ENCODE peak calls at places on chromosomes 2 and 18, in nine cellular contexts. One of them, this sample, is unnamed.

GRCh38 chr2:150391779-150392178 is 95.7 kb downstream of the RND3 start:
- DNase-seq in heart right ventricle: no peak
- DNase-seq in PC-3: no peak
- DNase-seq in brain microvascular endothelial cell: no peak
- DNase-seq in tibial nerve: no peak
- DNase-seq in gastrocnemius medialis: no peak
- DNase-seq in HCT116: no peak
- DNase-seq in activated CD8-positive, alpha-beta T cell treated with anti-CD3 and anti-CD28 coated beads for 36 hours: no peak
- DNase-seq in A549: no peak
- DNase-seq in this sample: no peak

GRCh38 chr2:152415231-152415642 is 80.3 kb downstream of the FMNL2 start:
- DNase-seq in heart right ventricle: no peak
- DNase-seq in PC-3: peak
- DNase-seq in brain microvascular endothelial cell: no peak
- DNase-seq in tibial nerve: no peak
- DNase-seq in gastrocnemius medialis: no peak
- DNase-seq in HCT116: peak
- DNase-seq in activated CD8-positive, alpha-beta T cell treated with anti-CD3 and anti-CD28 coated beads for 36 hours: peak
- DNase-seq in A549: no peak
- DNase-seq in this sample: no peak

GRCh38 chr18:54515149-54515548 is 75.9 kb upstream of the DYNAP start:
- DNase-seq in heart right ventricle: no peak
- DNase-seq in PC-3: no peak
- DNase-seq in brain microvascular endothelial cell: no peak
- DNase-seq in tibial nerve: no peak
- DNase-seq in gastrocnemius medialis: no peak
- DNase-seq in HCT116: no peak
- DNase-seq in activated CD8-positive, alpha-beta T cell treated with anti-CD3 and anti-CD28 coated beads for 36 hours: no peak
- DNase-seq in A549: no peak
- DNase-seq in this sample: no peak

GRCh38 chr18:5542393-5543035 is 1.3 kb downstream of the EPB41L3 start:
- DNase-seq in heart right ventricle: peak
- DNase-seq in PC-3: no peak
- DNase-seq in brain microvascular endothelial cell: no peak
- DNase-seq in tibial nerve: no peak
- DNase-seq in gastrocnemius medialis: no peak
- DNase-seq in HCT116: no peak
- DNase-seq in activated CD8-positive, alpha-beta T cell treated with anti-CD3 and anti-CD28 coated beads for 36 hours: no peak
- DNase-seq in A549: no peak
- DNase-seq in this sample: peak

GRCh38 chr2:240567872-240568677 is at the start of gene RNPEPL1:
- DNase-seq in heart right ventricle: peak
- DNase-seq in PC-3: peak
- DNase-seq in brain microvascular endothelial cell: no peak
- DNase-seq in tibial nerve: peak
- DNase-seq in gastrocnemius medialis: peak
- DNase-seq in HCT116: no peak
- DNase-seq in activated CD8-positive, alpha-beta T cell treated with anti-CD3 and anti-CD28 coated beads for 36 hours: peak
- DNase-seq in A549: no peak
- DNase-seq in this sample: peak

GRCh38 chr2:31267437-31268120 is 33.6 kb downstream of the EHD3 start:
- DNase-seq in heart right ventricle: no peak
- DNase-seq in PC-3: no peak
- DNase-seq in brain microvascular endothelial cell: no peak
- DNase-seq in tibial nerve: no peak
- DNase-seq in gastrocnemius medialis: no peak
- DNase-seq in HCT116: no peak
- DNase-seq in activated CD8-positive, alpha-beta T cell treated with anti-CD3 and anti-CD28 coated beads for 36 hours: no peak
- DNase-seq in A549: no peak
- DNase-seq in this sample: no peak

GRCh38 chr18:59063300-59063895 is 76.3 kb upstream of the SEC11C start:
- DNase-seq in heart right ventricle: no peak
- DNase-seq in PC-3: no peak
- DNase-seq in brain microvascular endothelial cell: no peak
- DNase-seq in tibial nerve: no peak
- DNase-seq in gastrocnemius medialis: peak
- DNase-seq in HCT116: no peak
- DNase-seq in activated CD8-positive, alpha-beta T cell treated with anti-CD3 and anti-CD28 coated beads for 36 hours: no peak
- DNase-seq in A549: no peak
- DNase-seq in this sample: no peak

GRCh38 chr2:205725059-205725458 is 42.8 kb downstream of the NRP2 start:
- DNase-seq in heart right ventricle: no peak
- DNase-seq in PC-3: no peak
- DNase-seq in brain microvascular endothelial cell: no peak
- DNase-seq in tibial nerve: no peak
- DNase-seq in gastrocnemius medialis: no peak
- DNase-seq in HCT116: no peak
- DNase-seq in activated CD8-positive, alpha-beta T cell treated with anti-CD3 and anti-CD28 coated beads for 36 hours: no peak
- DNase-seq in A549: no peak
- DNase-seq in this sample: no peak

GRCh38 chr2:60518567-60518966 is 34.9 kb downstream of the BCL11A start:
- DNase-seq in heart right ventricle: no peak
- DNase-seq in PC-3: no peak
- DNase-seq in brain microvascular endothelial cell: no peak
- DNase-seq in tibial nerve: no peak
- DNase-seq in gastrocnemius medialis: no peak
- DNase-seq in HCT116: no peak
- DNase-seq in activated CD8-positive, alpha-beta T cell treated with anti-CD3 and anti-CD28 coated beads for 36 hours: no peak
- DNase-seq in A549: no peak
- DNase-seq in this sample: no peak

GRCh38 chr18:31424383-31424988 is 23.1 kb upstream of the DSG3 start:
- DNase-seq in heart right ventricle: no peak
- DNase-seq in PC-3: peak
- DNase-seq in brain microvascular endothelial cell: peak
- DNase-seq in tibial nerve: no peak
- DNase-seq in gastrocnemius medialis: no peak
- DNase-seq in HCT116: peak
- DNase-seq in activated CD8-positive, alpha-beta T cell treated with anti-CD3 and anti-CD28 coated beads for 36 hours: peak
- DNase-seq in A549: peak
- DNase-seq in this sample: no peak

GRCh38 chr18:46013484-46014189 is 46.5 kb upstream of the EPG5 start:
- DNase-seq in heart right ventricle: no peak
- DNase-seq in PC-3: no peak
- DNase-seq in brain microvascular endothelial cell: no peak
- DNase-seq in tibial nerve: no peak
- DNase-seq in gastrocnemius medialis: no peak
- DNase-seq in HCT116: no peak
- DNase-seq in activated CD8-positive, alpha-beta T cell treated with anti-CD3 and anti-CD28 coated beads for 36 hours: peak
- DNase-seq in A549: no peak
- DNase-seq in this sample: no peak

GRCh38 chr2:158755310-158755709 is 39.8 kb upstream of the DAPL1 start:
- DNase-seq in heart right ventricle: no peak
- DNase-seq in PC-3: no peak
- DNase-seq in brain microvascular endothelial cell: no peak
- DNase-seq in tibial nerve: no peak
- DNase-seq in gastrocnemius medialis: no peak
- DNase-seq in HCT116: no peak
- DNase-seq in activated CD8-positive, alpha-beta T cell treated with anti-CD3 and anti-CD28 coated beads for 36 hours: no peak
- DNase-seq in A549: no peak
- DNase-seq in this sample: no peak

GRCh38 chr2:233816771-233817170 is 37.6 kb downstream of the HJURP start:
- DNase-seq in heart right ventricle: no peak
- DNase-seq in PC-3: no peak
- DNase-seq in brain microvascular endothelial cell: no peak
- DNase-seq in tibial nerve: no peak
- DNase-seq in gastrocnemius medialis: no peak
- DNase-seq in HCT116: no peak
- DNase-seq in activated CD8-positive, alpha-beta T cell treated with anti-CD3 and anti-CD28 coated beads for 36 hours: no peak
- DNase-seq in A549: no peak
- DNase-seq in this sample: peak

DNA sequence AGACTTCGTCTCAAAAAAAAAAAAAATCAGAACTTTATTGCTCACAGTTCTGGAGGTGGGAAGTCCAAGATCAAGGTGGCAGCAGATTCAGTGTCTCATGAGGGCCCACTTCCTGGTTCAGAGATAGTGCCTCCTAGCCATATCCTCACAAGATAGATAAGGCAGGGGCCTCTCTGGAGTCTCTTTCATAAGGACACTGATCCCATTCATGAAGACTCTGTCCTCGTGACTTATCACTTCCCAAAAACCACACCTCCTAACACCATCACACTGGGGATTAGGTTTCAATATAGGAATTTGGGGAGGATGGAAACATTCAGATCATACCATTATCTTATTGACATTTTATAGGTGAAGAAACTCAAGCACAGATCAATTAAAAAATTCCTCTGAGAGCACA is 61.1 kb downstream of the PDCL3 start:
- DNase-seq in heart right ventricle: no peak
- DNase-seq in PC-3: no peak
- DNase-seq in brain microvascular endothelial cell: no peak
- DNase-seq in tibial nerve: no peak
- DNase-seq in gastrocnemius medialis: no peak
- DNase-seq in HCT116: no peak
- DNase-seq in activated CD8-positive, alpha-beta T cell treated with anti-CD3 and anti-CD28 coated beads for 36 hours: no peak
- DNase-seq in A549: no peak
- DNase-seq in this sample: no peak
- TF ChIP-seq CTCF in heart right ventricle: no peak
- TF ChIP-seq CTCF in PC-3: no peak
- TF ChIP-seq CTCF in brain microvascular endothelial cell: no peak
- TF ChIP-seq CTCF in tibial nerve: no peak
- TF ChIP-seq CTCF in gastrocnemius medialis: no peak
- TF ChIP-seq CTCF in HCT116: no peak
- TF ChIP-seq CTCF in activated CD8-positive, alpha-beta T cell treated with anti-CD3 and anti-CD28 coated beads for 36 hours: no peak
- TF ChIP-seq CTCF in A549: no peak
- TF ChIP-seq CTCF in this sample: no peak

DNA sequence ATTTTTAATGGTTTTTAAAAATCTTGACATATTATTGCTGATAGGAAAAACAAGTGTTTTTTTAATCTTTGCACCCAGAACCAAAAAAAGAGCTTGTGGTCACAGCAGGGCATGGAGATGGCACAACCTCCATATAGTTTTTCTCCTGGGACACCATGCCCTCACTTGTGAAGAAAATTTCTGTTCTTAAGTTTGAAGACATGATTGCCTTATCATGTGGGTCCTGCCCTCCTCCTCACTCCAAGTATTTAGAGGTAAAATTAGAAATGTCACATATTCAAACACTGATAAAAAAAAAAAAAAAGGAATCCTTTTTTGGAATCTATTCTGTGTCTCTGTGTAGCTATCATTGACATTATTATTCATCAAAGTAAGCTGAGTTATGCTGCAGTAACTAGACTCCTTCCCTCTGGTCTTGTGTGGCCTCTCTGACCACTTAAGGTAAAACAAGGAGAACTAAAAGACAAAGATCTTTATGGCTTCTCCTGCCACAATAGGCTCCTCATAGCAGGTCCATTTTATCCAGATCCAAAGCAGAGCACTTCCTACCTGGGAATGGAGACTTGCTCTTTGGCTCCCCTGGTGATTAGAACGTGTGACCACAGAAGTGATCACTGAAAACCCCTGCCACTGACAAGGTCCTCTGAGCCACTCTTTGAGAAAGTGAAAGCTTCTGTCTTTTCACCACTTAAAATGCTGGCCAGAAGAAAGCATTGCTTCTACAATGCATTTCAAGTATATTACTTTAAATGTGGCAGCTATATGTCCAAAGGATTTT is 19.8 kb downstream of the ADD2 start:
- DNase-seq in heart right ventricle: no peak
- DNase-seq in PC-3: no peak
- DNase-seq in brain microvascular endothelial cell: no peak
- DNase-seq in tibial nerve: no peak
- DNase-seq in gastrocnemius medialis: no peak
- DNase-seq in HCT116: peak
- DNase-seq in activated CD8-positive, alpha-beta T cell treated with anti-CD3 and anti-CD28 coated beads for 36 hours: no peak
- DNase-seq in A549: no peak
- DNase-seq in this sample: no peak
- TF ChIP-seq CTCF in heart right ventricle: no peak
- TF ChIP-seq CTCF in PC-3: peak
- TF ChIP-seq CTCF in brain microvascular endothelial cell: no peak
- TF ChIP-seq CTCF in tibial nerve: no peak
- TF ChIP-seq CTCF in gastrocnemius medialis: no peak
- TF ChIP-seq CTCF in HCT116: peak
- TF ChIP-seq CTCF in activated CD8-positive, alpha-beta T cell treated with anti-CD3 and anti-CD28 coated beads for 36 hours: no peak
- TF ChIP-seq CTCF in A549: no peak
- TF ChIP-seq CTCF in this sample: no peak

GRCh38 chr2:102660070-102660469 is 40.7 kb downstream of the SLC9A2 start:
- DNase-seq in heart right ventricle: peak
- DNase-seq in PC-3: peak
- DNase-seq in brain microvascular endothelial cell: no peak
- DNase-seq in tibial nerve: no peak
- DNase-seq in gastrocnemius medialis: no peak
- DNase-seq in HCT116: no peak
- DNase-seq in activated CD8-positive, alpha-beta T cell treated with anti-CD3 and anti-CD28 coated beads for 36 hours: no peak
- DNase-seq in A549: no peak
- DNase-seq in this sample: peak
- TF ChIP-seq CTCF in heart right ventricle: no peak
- TF ChIP-seq CTCF in PC-3: no peak
- TF ChIP-seq CTCF in brain microvascular endothelial cell: no peak
- TF ChIP-seq CTCF in tibial nerve: no peak
- TF ChIP-seq CTCF in gastrocnemius medialis: no peak
- TF ChIP-seq CTCF in HCT116: no peak
- TF ChIP-seq CTCF in activated CD8-positive, alpha-beta T cell treated with anti-CD3 and anti-CD28 coated beads for 36 hours: no peak
- TF ChIP-seq CTCF in A549: no peak
- TF ChIP-seq CTCF in this sample: no peak

GRCh38 chr2:138329591-138329990 is 172.0 kb upstream of the SPOPL start:
- DNase-seq in heart right ventricle: no peak
- DNase-seq in PC-3: no peak
- DNase-seq in brain microvascular endothelial cell: no peak
- DNase-seq in tibial nerve: no peak
- DNase-seq in gastrocnemius medialis: no peak
- DNase-seq in HCT116: no peak
- DNase-seq in activated CD8-positive, alpha-beta T cell treated with anti-CD3 and anti-CD28 coated beads for 36 hours: no peak
- DNase-seq in A549: no peak
- DNase-seq in this sample: no peak

GRCh38 chr2:138333121-138333520 is 168.4 kb upstream of the SPOPL start:
- DNase-seq in heart right ventricle: no peak
- DNase-seq in PC-3: no peak
- DNase-seq in brain microvascular endothelial cell: no peak
- DNase-seq in tibial nerve: no peak
- DNase-seq in gastrocnemius medialis: no peak
- DNase-seq in HCT116: no peak
- DNase-seq in activated CD8-positive, alpha-beta T cell treated with anti-CD3 and anti-CD28 coated beads for 36 hours: no peak
- DNase-seq in A549: no peak
- DNase-seq in this sample: no peak

GRCh38 chr2:138334323-138334722 is 167.2 kb upstream of the SPOPL start:
- DNase-seq in heart right ventricle: no peak
- DNase-seq in PC-3: no peak
- DNase-seq in brain microvascular endothelial cell: no peak
- DNase-seq in tibial nerve: no peak
- DNase-seq in gastrocnemius medialis: no peak
- DNase-seq in HCT116: no peak
- DNase-seq in activated CD8-positive, alpha-beta T cell treated with anti-CD3 and anti-CD28 coated beads for 36 hours: no peak
- DNase-seq in A549: no peak
- DNase-seq in this sample: no peak

GRCh38 chr2:138335036-138335435 is 166.5 kb upstream of the SPOPL start:
- DNase-seq in heart right ventricle: no peak
- DNase-seq in PC-3: no peak
- DNase-seq in brain microvascular endothelial cell: no peak
- DNase-seq in tibial nerve: no peak
- DNase-seq in gastrocnemius medialis: no peak
- DNase-seq in HCT116: no peak
- DNase-seq in activated CD8-positive, alpha-beta T cell treated with anti-CD3 and anti-CD28 coated beads for 36 hours: no peak
- DNase-seq in A549: no peak
- DNase-seq in this sample: no peak

DNA sequence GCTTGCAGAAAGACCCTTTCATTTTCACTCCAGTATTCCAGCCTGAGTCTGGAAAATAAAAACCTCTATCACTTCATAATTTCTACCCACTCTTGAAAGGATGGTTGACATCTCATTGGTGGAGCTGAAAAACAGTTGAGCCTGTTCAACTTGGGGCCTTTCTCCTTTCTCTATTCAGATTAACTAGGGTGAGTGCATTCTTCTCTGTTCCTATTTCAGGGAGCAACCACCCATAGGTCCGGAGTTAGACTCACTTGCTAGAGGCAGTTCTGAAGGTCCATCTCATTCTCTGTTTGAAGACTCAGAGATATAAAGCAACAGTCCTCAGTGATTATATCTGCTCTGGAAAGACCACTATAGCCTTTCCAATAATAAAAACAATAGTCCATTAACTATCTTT is 167.9 kb upstream of the SPOPL start:
- DNase-seq in heart right ventricle: no peak
- DNase-seq in PC-3: no peak
- DNase-seq in brain microvascular endothelial cell: no peak
- DNase-seq in tibial nerve: no peak
- DNase-seq in gastrocnemius medialis: no peak
- DNase-seq in HCT116: no peak
- DNase-seq in activated CD8-positive, alpha-beta T cell treated with anti-CD3 and anti-CD28 coated beads for 36 hours: no peak
- DNase-seq in A549: no peak
- DNase-seq in this sample: no peak
- TF ChIP-seq CTCF in heart right ventricle: no peak
- TF ChIP-seq CTCF in PC-3: no peak
- TF ChIP-seq CTCF in brain microvascular endothelial cell: no peak
- TF ChIP-seq CTCF in tibial nerve: no peak
- TF ChIP-seq CTCF in gastrocnemius medialis: no peak
- TF ChIP-seq CTCF in HCT116: no peak
- TF ChIP-seq CTCF in activated CD8-positive, alpha-beta T cell treated with anti-CD3 and anti-CD28 coated beads for 36 hours: no peak
- TF ChIP-seq CTCF in A549: no peak
- TF ChIP-seq CTCF in this sample: no peak